ENCODE peak calls at places on chromosomes 11 and 22, in ten cellular contexts. One of them, this sample, is unnamed.
A peak's percentile ranks its signal among the peaks of the same experiment; 100 is the strongest.

GRCh38 chr11:1236316-1237127 is 13.7 kb downstream of the MUC5B start:
- DNase-seq in AG20443: no peak
- DNase-seq in EH: no peak
- DNase-seq in HTR-8/SVneo: no peak
- DNase-seq in Peyer's patch: no peak
- DNase-seq in AG08396: no peak
- DNase-seq in hypothalamus: no peak
- DNase-seq in left cardiac atrium: peak; percentile 8
- DNase-seq in activated T-cell treated with anti-CD3 and anti-CD28 coated beads for 1 hour: no peak
- DNase-seq in substantia nigra: no peak
- DNase-seq in this sample: peak; percentile 69

GRCh38 chr11:6404341-6405038 is 14.2 kb downstream of the SMPD1 start:
- DNase-seq in substantia nigra: no peak
- DNase-seq in EH: peak; percentile 64
- DNase-seq in left cardiac atrium: no peak
- DNase-seq in HTR-8/SVneo: no peak
- DNase-seq in AG20443: peak; percentile 50
- DNase-seq in activated T-cell treated with anti-CD3 and anti-CD28 coated beads for 1 hour: no peak
- DNase-seq in AG08396: peak; percentile 73
- DNase-seq in hypothalamus: peak; percentile 27
- DNase-seq in Peyer's patch: no peak
- DNase-seq in this sample: peak; percentile 83

GRCh38 chr22:22143448-22143847 is 101.1 kb upstream of the VPREB1 start:
- DNase-seq in EH: no peak
- DNase-seq in AG08396: no peak
- DNase-seq in hypothalamus: no peak
- DNase-seq in activated T-cell treated with anti-CD3 and anti-CD28 coated beads for 1 hour: no peak
- DNase-seq in left cardiac atrium: no peak
- DNase-seq in AG20443: no peak
- DNase-seq in substantia nigra: no peak
- DNase-seq in HTR-8/SVneo: no peak
- DNase-seq in Peyer's patch: no peak
- DNase-seq in this sample: no peak

GRCh38 chr22:49330421-49331222 is 497.1 kb downstream of the BRD1 start:
- DNase-seq in HTR-8/SVneo: no peak
- DNase-seq in EH: no peak
- DNase-seq in substantia nigra: no peak
- DNase-seq in Peyer's patch: no peak
- DNase-seq in activated T-cell treated with anti-CD3 and anti-CD28 coated beads for 1 hour: no peak
- DNase-seq in AG20443: no peak
- DNase-seq in AG08396: no peak
- DNase-seq in hypothalamus: no peak
- DNase-seq in left cardiac atrium: no peak
- DNase-seq in this sample: peak; percentile 72

GRCh38 chr22:35044607-35045390 is 21.2 kb upstream of the ISX start:
- DNase-seq in hypothalamus: no peak
- DNase-seq in AG08396: no peak
- DNase-seq in substantia nigra: no peak
- DNase-seq in left cardiac atrium: no peak
- DNase-seq in AG20443: no peak
- DNase-seq in Peyer's patch: no peak
- DNase-seq in activated T-cell treated with anti-CD3 and anti-CD28 coated beads for 1 hour: no peak
- DNase-seq in EH: no peak
- DNase-seq in HTR-8/SVneo: no peak
- DNase-seq in this sample: no peak

GRCh38 chr11:898160-898517 is 12.5 kb downstream of the CHID1 start:
- DNase-seq in hypothalamus: no peak
- DNase-seq in activated T-cell treated with anti-CD3 and anti-CD28 coated beads for 1 hour: no peak
- DNase-seq in left cardiac atrium: no peak
- DNase-seq in substantia nigra: no peak
- DNase-seq in AG20443: peak; percentile 37
- DNase-seq in Peyer's patch: no peak
- DNase-seq in AG08396: peak; percentile 46
- DNase-seq in EH: peak; percentile 19
- DNase-seq in HTR-8/SVneo: peak; percentile 36
- DNase-seq in this sample: no peak

GRCh38 chr22:26835929-26836528 is 178.6 kb downstream of the MIAT start:
- DNase-seq in left cardiac atrium: no peak
- DNase-seq in activated T-cell treated with anti-CD3 and anti-CD28 coated beads for 1 hour: peak; percentile 29
- DNase-seq in HTR-8/SVneo: peak; percentile 19
- DNase-seq in AG08396: peak; percentile 48
- DNase-seq in AG20443: peak; percentile 65
- DNase-seq in substantia nigra: no peak
- DNase-seq in Peyer's patch: peak; percentile 69
- DNase-seq in EH: peak; percentile 52
- DNase-seq in hypothalamus: no peak
- DNase-seq in this sample: no peak

GRCh38 chr11:35242412-35242811 is 103.4 kb downstream of the CD44 start:
- DNase-seq in AG20443: no peak
- DNase-seq in AG08396: no peak
- DNase-seq in hypothalamus: no peak
- DNase-seq in Peyer's patch: no peak
- DNase-seq in substantia nigra: no peak
- DNase-seq in HTR-8/SVneo: no peak
- DNase-seq in activated T-cell treated with anti-CD3 and anti-CD28 coated beads for 1 hour: no peak
- DNase-seq in EH: peak; percentile 72
- DNase-seq in left cardiac atrium: no peak
- DNase-seq in this sample: no peak

GRCh38 chr22:43796567-43796966 is 15.5 kb downstream of the EFCAB6 start:
- DNase-seq in substantia nigra: no peak
- DNase-seq in AG20443: peak; percentile 64
- DNase-seq in HTR-8/SVneo: no peak
- DNase-seq in Peyer's patch: no peak
- DNase-seq in left cardiac atrium: no peak
- DNase-seq in EH: peak; percentile 48
- DNase-seq in activated T-cell treated with anti-CD3 and anti-CD28 coated beads for 1 hour: no peak
- DNase-seq in AG08396: peak; percentile 36
- DNase-seq in hypothalamus: no peak
- DNase-seq in this sample: no peak

GRCh38 chr22:29799217-29799680 is 32.1 kb downstream of the UQCR10 start:
- DNase-seq in EH: peak; percentile 98
- DNase-seq in substantia nigra: peak; percentile 57
- DNase-seq in left cardiac atrium: peak; percentile 93
- DNase-seq in HTR-8/SVneo: peak; percentile 89
- DNase-seq in activated T-cell treated with anti-CD3 and anti-CD28 coated beads for 1 hour: no peak
- DNase-seq in AG08396: peak; percentile 93
- DNase-seq in Peyer's patch: peak; percentile 82
- DNase-seq in hypothalamus: peak; percentile 69
- DNase-seq in AG20443: peak; percentile 97
- DNase-seq in this sample: peak; percentile 91

GRCh38 chr11:2211113-2211971 is 39.7 kb upstream of the TH start:
- DNase-seq in HTR-8/SVneo: no peak
- DNase-seq in Peyer's patch: peak; percentile 66
- DNase-seq in EH: no peak
- DNase-seq in hypothalamus: no peak
- DNase-seq in AG08396: peak; percentile 4
- DNase-seq in left cardiac atrium: peak; percentile 13
- DNase-seq in AG20443: no peak
- DNase-seq in substantia nigra: no peak
- DNase-seq in activated T-cell treated with anti-CD3 and anti-CD28 coated beads for 1 hour: no peak
- DNase-seq in this sample: peak; percentile 41

GRCh38 chr11:116093481-116093880 is 589.3 kb upstream of the CADM1 start:
- DNase-seq in hypothalamus: no peak
- DNase-seq in substantia nigra: no peak
- DNase-seq in EH: no peak
- DNase-seq in AG08396: no peak
- DNase-seq in activated T-cell treated with anti-CD3 and anti-CD28 coated beads for 1 hour: no peak
- DNase-seq in left cardiac atrium: no peak
- DNase-seq in Peyer's patch: no peak
- DNase-seq in HTR-8/SVneo: no peak
- DNase-seq in AG20443: no peak
- DNase-seq in this sample: no peak

GRCh38 chr11:93730108-93731107 is 10.9 kb downstream of the TAF1D start:
- DNase-seq in substantia nigra: no peak
- DNase-seq in hypothalamus: no peak
- DNase-seq in EH: no peak
- DNase-seq in Peyer's patch: no peak
- DNase-seq in AG08396: no peak
- DNase-seq in HTR-8/SVneo: no peak
- DNase-seq in AG20443: no peak
- DNase-seq in activated T-cell treated with anti-CD3 and anti-CD28 coated beads for 1 hour: no peak
- DNase-seq in left cardiac atrium: no peak
- DNase-seq in this sample: no peak

GRCh38 chr11:61297741-61298140 is 2.6 kb upstream of the VWCE start:
- DNase-seq in activated T-cell treated with anti-CD3 and anti-CD28 coated beads for 1 hour: no peak
- DNase-seq in substantia nigra: no peak
- DNase-seq in left cardiac atrium: peak; percentile 64
- DNase-seq in AG08396: peak; percentile 85
- DNase-seq in hypothalamus: no peak
- DNase-seq in Peyer's patch: no peak
- DNase-seq in EH: peak; percentile 96
- DNase-seq in AG20443: peak; percentile 91
- DNase-seq in HTR-8/SVneo: peak; percentile 53
- DNase-seq in this sample: no peak

This sample was measured in mesenteric fat pad.